ENCODE peak calls at places on chromosomes 1 and 21, in five cellular contexts. U is NCI-H2029 treated with DMSO at 0.1 percent for 48 hours; A is RPMI7951; W is fibroblast of villous mesenchyme; K is activated T-cell treated with anti-CD3 and anti-CD28 coated beads, Interleukin-2, amount 50 U/mL, for 72 hours. T is an unnamed sample.

GRCh38 chr1:41404308-41404755 is 43.1 kb downstream of the FOXO6 start:
- DNase-seq in A (peak), U (peak), K (peak), W (no peak), T (peak)

GRCh38 chr1:8551613-8552093 is 233.7 kb downstream of the SLC45A1 start:
- DNase-seq in U (no peak), W (no peak), K (no peak), A (no peak), T (no peak)

GRCh38 chr1:93056214-93056613 is 22.9 kb upstream of the MTF2 start:
- DNase-seq in A (peak), U (no peak), W (peak), K (no peak), T (peak)

GRCh38 chr21:36858320-36858957 is 108.0 kb downstream of the HLCS start:
- DNase-seq in A (no peak), U (no peak), K (no peak), W (no peak), T (peak)

GRCh38 chr1:160219062-160219929 is 14.1 kb downstream of the PEA15 start:
- DNase-seq in K (no peak), A (peak), W (peak), U (no peak), T (peak)

GRCh38 chr1:41498809-41499208 is 14.3 kb upstream of the EDN2 start:
- DNase-seq in W (no peak), A (peak), U (peak), K (no peak), T (peak)

GRCh38 chr1:3027611-3028371 is 6.5 kb downstream of the ACTRT2 start:
- DNase-seq in A (no peak), W (no peak), K (no peak), U (no peak), T (no peak)

GRCh38 chr1:79959635-79960034 is 953.1 kb upstream of the ADGRL4 start:
- DNase-seq in W (no peak), K (no peak), A (no peak), U (no peak), T (no peak)

T was measured in ELR.